ENCODE peak calls at places on chromosomes 12 and 14, in eight cellular contexts. B is left ventricle myocardium inferior, G is breast epithelium, I is aorta, C is heart left ventricle, R is Peyer's patch, N is cardiac muscle cell, S is right cardiac atrium. T is an unnamed sample.

GRCh38 chr12:89721291-89721987 is 12.8 kb upstream of the ATP2B1 start:
- DNase-seq in R (no peak), C (no peak), S (no peak), B (no peak), N (no peak), I (no peak), G (no peak), T (no peak)

GRCh38 chr12:121050725-121051124 is 11.7 kb upstream of the OASL start:
- DNase-seq in B (no peak), G (no peak), C (no peak), S (no peak), R (no peak), I (no peak), N (no peak), T (no peak)

GRCh38 chr12:110281549-110282342 is 699 bp downstream of the ATP2A2 start:
- DNase-seq in B (peak; percentile 43), C (peak; percentile 51), S (peak; percentile 76), R (peak; percentile 80), N (peak; percentile 57), I (peak; percentile 87), G (peak; percentile 55), T (peak; percentile 76)

GRCh38 chr12:120064054-120064940 is 52.3 kb downstream of the RAB35 start:
- DNase-seq in R (no peak), C (no peak), G (no peak), I (no peak), N (peak; percentile 58), B (no peak), S (no peak), T (no peak)

GRCh38 chr14:97166497-97166896 is 369.3 kb downstream of the VRK1 start:
- DNase-seq in C (no peak), I (no peak), B (no peak), R (no peak), S (no peak), N (no peak), G (no peak), T (no peak)

GRCh38 chr14:36556811-36557433 is 25.5 kb downstream of the NKX2-8 start:
- DNase-seq in C (no peak), B (no peak), S (no peak), G (no peak), I (no peak), N (peak; percentile 26), R (no peak), T (no peak)

GRCh38 chr12:80044694-80045046 is 54.7 kb upstream of the OTOGL start:
- DNase-seq in G (no peak), N (no peak), R (no peak), S (no peak), B (no peak), C (no peak), I (no peak), T (no peak)

GRCh38 chr14:76964695-76965094 is 63.8 kb downstream of the IRF2BPL start:
- DNase-seq in G (no peak), N (no peak), I (no peak), C (no peak), B (no peak), S (no peak), R (no peak), T (no peak)

GRCh38 chr12:68951652-68952051 is 18.7 kb upstream of the CPM start:
- DNase-seq in S (peak; percentile 47), N (no peak), B (no peak), G (no peak), I (no peak), R (no peak), C (no peak), T (peak; percentile 41)

GRCh38 chr12:97299867-97300266 is 162.7 kb upstream of the RMST start:
- DNase-seq in B (no peak), I (no peak), C (no peak), N (no peak), G (no peak), S (no peak), R (no peak), T (no peak)

GRCh38 chr14:57755018-57755521 is 110.8 kb downstream of the SLC35F4 start:
- DNase-seq in S (no peak), G (no peak), I (no peak), R (no peak), C (no peak), N (no peak), B (no peak), T (no peak)

GRCh38 chr12:28222081-28222700 is 31.9 kb downstream of the CCDC91 start:
- DNase-seq in G (no peak), B (no peak), C (no peak), R (no peak), S (peak; percentile 43), N (no peak), I (no peak), T (no peak)

GRCh38 chr12:89995870-89996269 is 287.2 kb upstream of the ATP2B1 start:
- DNase-seq in I (no peak), G (no peak), R (no peak), N (no peak), B (no peak), C (no peak), S (no peak), T (no peak)

GRCh38 chr14:63248211-63248610 is 44.0 kb downstream of the RHOJ start:
- DNase-seq in R (no peak), C (no peak), I (no peak), G (no peak), N (no peak), B (no peak), S (no peak), T (no peak)

GRCh38 chr14:100223332-100224171 is 15.4 kb upstream of the YY1 start:
- DNase-seq in B (no peak), N (peak; percentile 47), R (no peak), C (no peak), I (no peak), G (no peak), S (no peak), T (no peak)
- H3K4me1 ChIP-seq in B (peaks cover 23% of the 10 kb centered on the region), N (peaks cover 34% of the 10 kb centered on the region), R (peaks cover 37% of the 10 kb centered on the region), C (peaks cover 24% of the 10 kb centered on the region), I (no peaks in the 10 kb centered on the region), G (no peaks in the 10 kb centered on the region), S (no peaks in the 10 kb centered on the region), T (peaks cover 22% of the 10 kb centered on the region)

DNA sequence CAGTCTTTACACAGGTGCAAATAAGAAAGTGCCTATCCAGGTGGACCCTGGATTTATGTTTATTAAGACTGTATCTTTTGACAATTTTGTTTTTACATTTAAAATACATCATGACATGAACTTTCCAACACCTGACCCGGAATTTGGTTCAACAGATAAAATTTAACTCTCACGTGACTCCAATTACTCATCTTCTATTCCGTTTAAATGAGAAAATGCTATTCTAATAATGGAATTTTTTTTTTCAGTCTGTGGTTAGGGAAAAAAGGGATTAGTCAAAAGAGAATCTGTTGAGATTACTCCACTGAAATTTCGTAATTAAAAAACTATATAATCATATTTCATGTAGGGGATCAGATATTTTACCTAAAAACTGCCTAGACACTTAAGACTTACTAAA is 11.1 kb downstream of the VPS37B start:
- DNase-seq in C (no peak), G (no peak), N (no peak), S (no peak), B (no peak), R (no peak), I (no peak), T (no peak)
- H3K4me1 ChIP-seq in C (peaks cover 87% of the 10 kb centered on the region), G (peaks cover 6% of the 10 kb centered on the region), N (peaks cover 27% of the 10 kb centered on the region), S (peaks cover 25% of the 10 kb centered on the region), B (peaks cover 95% of the 10 kb centered on the region), R (peaks cover 78% of the 10 kb centered on the region), I (peaks cover 12% of the 10 kb centered on the region), T (peaks cover 32% of the 10 kb centered on the region)

GRCh38 chr12:54937376-54937775 is 47.2 kb downstream of the TESPA1 start:
- DNase-seq in R (no peak), C (no peak), S (no peak), B (no peak), G (no peak), I (no peak), N (no peak), T (no peak)
- H3K4me1 ChIP-seq in R (no peaks in the 10 kb centered on the region), C (peaks cover 4% of the 10 kb centered on the region), S (no peaks in the 10 kb centered on the region), B (no peaks in the 10 kb centered on the region), G (no peaks in the 10 kb centered on the region), I (no peaks in the 10 kb centered on the region), N (peaks cover 2% of the 10 kb centered on the region), T (no peaks in the 10 kb centered on the region)

DNA sequence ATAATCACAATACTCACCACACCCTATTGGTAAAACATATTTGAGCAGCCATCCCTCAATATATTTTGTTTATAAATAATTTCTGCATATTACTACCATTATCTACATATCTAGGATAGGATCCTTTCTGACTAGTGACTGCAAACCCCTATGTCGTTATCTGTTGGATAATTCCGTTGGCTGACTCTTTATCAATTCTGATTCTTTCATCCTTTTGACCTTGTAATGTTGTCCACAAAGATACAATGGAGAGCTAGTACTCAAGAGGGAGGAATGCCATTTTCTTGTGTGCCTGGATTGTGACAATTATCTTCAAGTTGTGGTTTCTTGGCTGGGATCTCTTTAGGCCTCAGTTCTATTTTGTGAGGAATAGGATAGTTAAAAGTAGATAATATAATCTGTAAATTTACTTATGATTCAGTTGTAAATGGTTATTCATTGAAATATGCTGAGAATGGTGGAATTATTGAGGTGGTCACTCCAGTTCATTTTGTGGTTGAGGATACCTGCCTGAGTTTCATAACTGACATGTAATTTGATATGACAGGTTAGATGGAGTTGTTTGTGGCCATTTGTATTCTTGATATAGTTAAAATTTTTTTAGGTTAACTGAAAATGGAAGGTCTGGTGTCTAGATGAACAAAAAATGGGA is 10.1 kb downstream of the CHST11 start:
- DNase-seq in I (no peak), S (no peak), G (no peak), C (no peak), B (no peak), R (no peak), N (no peak), T (no peak)
- H3K4me1 ChIP-seq in I (peaks cover 2% of the 10 kb centered on the region), S (peaks cover 6% of the 10 kb centered on the region), G (no peaks in the 10 kb centered on the region), C (peaks cover 24% of the 10 kb centered on the region), B (peaks cover 24% of the 10 kb centered on the region), R (peaks cover 8% of the 10 kb centered on the region), N (peaks cover 25% of the 10 kb centered on the region), T (no peaks in the 10 kb centered on the region)

DNA sequence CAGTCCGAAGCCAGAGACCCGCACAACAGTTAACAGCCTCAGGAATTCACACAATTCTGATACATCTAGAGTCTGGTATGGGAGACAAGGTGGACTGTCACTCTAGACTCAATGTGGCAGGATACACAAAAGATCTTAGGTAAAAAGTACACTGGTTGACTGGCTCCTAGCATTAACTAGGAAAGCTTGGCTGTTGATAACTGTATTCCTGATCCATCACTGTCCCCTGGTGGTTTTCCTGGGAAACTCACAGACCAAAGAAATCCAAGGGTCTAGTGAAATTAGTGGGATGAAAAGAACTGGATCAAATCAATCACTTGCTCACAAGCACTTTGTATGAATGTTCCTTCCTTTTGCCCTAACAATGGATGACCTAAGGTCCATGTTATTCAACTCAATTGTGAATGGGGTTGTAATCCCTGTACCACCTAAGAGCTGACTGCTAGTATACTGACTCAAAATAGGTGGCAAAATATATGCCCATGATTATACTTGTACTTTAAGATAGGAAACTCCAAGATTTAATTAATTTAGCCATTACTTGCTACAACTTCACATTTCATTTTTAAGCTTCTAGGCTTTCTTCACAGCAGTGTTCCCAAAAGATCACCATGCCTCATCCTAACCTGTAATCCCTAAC is 14.0 kb downstream of the NPC2 start:
- DNase-seq in I (no peak), N (peak; percentile 63), B (no peak), G (no peak), R (no peak), C (no peak), S (no peak), T (no peak)
- H3K4me1 ChIP-seq in I (no peaks in the 10 kb centered on the region), N (peaks cover 6% of the 10 kb centered on the region), B (peaks cover 13% of the 10 kb centered on the region), G (no peaks in the 10 kb centered on the region), R (no peaks in the 10 kb centered on the region), C (peaks cover 17% of the 10 kb centered on the region), S (no peaks in the 10 kb centered on the region), T (no peaks in the 10 kb centered on the region)

GRCh38 chr14:72598328-72598727 is 295.6 kb downstream of the DPF3 start:
- DNase-seq in B (no peak), I (no peak), R (no peak), G (no peak), N (no peak), S (no peak), C (no peak), T (no peak)
- H3K4me1 ChIP-seq in B (no peaks in the 10 kb centered on the region), I (no peaks in the 10 kb centered on the region), R (no peaks in the 10 kb centered on the region), G (no peaks in the 10 kb centered on the region), N (peaks cover 8% of the 10 kb centered on the region), S (no peaks in the 10 kb centered on the region), C (no peaks in the 10 kb centered on the region), T (no peaks in the 10 kb centered on the region)

T was measured in tibial artery.